ENCODE peak calls at places on chromosomes 12 and 14, in eight cellular contexts. R is cardiac muscle cell, K is body of pancreas, F is fibroblast of the aortic adventitia, B is fibroblast of lung, M is fibroblast of mammary gland, S is uterus, Y is cardiac fibroblast. C is an unnamed sample.

GRCh38 chr12:26798013-26798412 is 35.0 kb downstream of the ITPR2 start:
- DNase-seq in R (no peak), K (no peak), F (peak; percentile 25), B (peak; percentile 96), M (peak; percentile 46), S (no peak), Y (peak; percentile 45), C (peak; percentile 95)

GRCh38 chr12:127260959-127261358 is 1006.0 kb upstream of the TMEM132C start:
- DNase-seq in R (no peak), K (no peak), F (no peak), B (no peak), M (no peak), S (no peak), Y (no peak), C (no peak)

GRCh38 chr14:36198378-36198777 is 21.9 kb upstream of the PTCSC3 start:
- DNase-seq in R (no peak), K (no peak), F (no peak), B (no peak), M (no peak), S (no peak), Y (no peak), C (no peak)

GRCh38 chr14:75232597-75232996 is 46.0 kb upstream of the FOS start:
- DNase-seq in R (no peak), K (no peak), F (no peak), B (no peak), M (no peak), S (no peak), Y (no peak), C (no peak)

GRCh38 chr12:77795699-77796098 is 35.0 kb upstream of the NAV3 start:
- DNase-seq in R (no peak), K (no peak), F (peak; percentile 9), B (peak; percentile 30), M (peak; percentile 70), S (no peak), Y (peak; percentile 13), C (peak; percentile 19)

GRCh38 chr14:104865069-104865630 is at the start of gene CEP170B:
- DNase-seq in R (peak; percentile 63), K (peak; percentile 67), F (no peak), B (peak; percentile 19), M (peak; percentile 14), S (no peak), Y (peak; percentile 51), C (peak; percentile 42)

GRCh38 chr14:61438860-61439765 is 117.7 kb downstream of the PRKCH start:
- DNase-seq in R (peak; percentile 54), K (peak; percentile 53), F (peak; percentile 75), B (peak; percentile 34), M (peak; percentile 30), S (no peak), Y (peak; percentile 71), C (peak; percentile 56)

GRCh38 chr12:108801736-108802665 is 55.4 kb downstream of the SSH1 start:
- DNase-seq in R (peak; percentile 80), K (no peak), F (peak; percentile 80), B (peak; percentile 84), M (peak; percentile 91), S (peak; percentile 66), Y (peak; percentile 67), C (peak; percentile 82)

GRCh38 chr14:75832621-75833297 is 149.0 kb downstream of the TGFB3 start:
- DNase-seq in R (no peak), K (peak; percentile 41), F (peak; percentile 61), B (peak; percentile 57), M (peak; percentile 95), S (no peak), Y (peak; percentile 70), C (peak; percentile 51)

GRCh38 chr12:124568431-124569374 is 1.3 kb upstream of the NCOR2 start:
- DNase-seq in R (peak; percentile 27), K (peak; percentile 45), F (peak; percentile 97), B (peak; percentile 96), M (peak; percentile 97), S (peak; percentile 87), Y (peak; percentile 97), C (peak; percentile 95)

GRCh38 chr12:120783197-120783596 is 57.6 kb downstream of the ACADS start:
- DNase-seq in R (no peak), K (no peak), F (peak; percentile 23), B (peak; percentile 46), M (peak; percentile 84), S (no peak), Y (peak; percentile 43), C (peak; percentile 69)

GRCh38 chr14:69673578-69674305 is 62.3 kb downstream of the SUSD6 start:
- DNase-seq in R (no peak), K (no peak), F (no peak), B (no peak), M (no peak), S (no peak), Y (no peak), C (no peak)

DNA sequence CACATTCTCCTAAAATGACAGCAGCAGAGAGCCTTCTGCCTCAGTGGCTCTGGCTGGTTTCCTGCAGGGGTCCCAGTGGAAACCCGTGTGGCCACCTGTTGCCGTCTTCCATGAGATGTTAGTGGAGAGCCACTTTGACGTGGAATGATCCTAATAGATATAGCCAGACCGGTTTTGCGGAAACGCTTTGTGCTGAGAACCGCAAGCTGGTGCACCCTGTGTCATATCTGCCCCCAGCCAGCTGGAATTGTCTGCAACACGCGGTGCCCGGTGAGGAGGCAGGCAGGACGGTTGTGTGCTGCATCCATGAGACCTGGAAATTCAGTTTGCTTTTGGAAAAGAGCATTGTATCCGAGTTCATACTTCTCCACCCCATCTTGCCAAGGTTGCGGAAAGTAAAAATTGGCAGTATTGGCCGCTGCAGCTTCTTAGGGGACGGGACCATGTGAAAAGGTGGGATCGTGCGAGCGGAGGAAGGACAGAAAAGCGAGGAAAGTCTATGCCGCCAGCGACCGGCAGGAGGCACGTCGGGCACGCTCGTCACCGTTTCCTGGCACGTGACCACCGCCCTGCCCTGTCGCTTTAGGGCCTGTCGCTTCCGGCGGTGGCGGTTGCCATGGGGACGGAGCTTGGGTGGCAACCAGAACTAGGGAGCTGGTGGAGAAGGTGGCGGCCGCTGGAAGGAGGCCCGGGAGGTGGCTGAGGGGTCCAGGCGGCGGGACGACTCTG is at the start of gene CFAP251:
- DNase-seq in R (peak; percentile 93), K (peak; percentile 100), F (peak; percentile 41), B (peak; percentile 63), M (no peak), S (peak; percentile 66), Y (peak; percentile 86), C (no peak)
- H3K4me3 ChIP-seq in R (peak within 1 kb of the TSS; percentile 30), K (peak within 1 kb of the TSS; percentile 1), F (no peak within 1 kb of the TSS), B (peak within 1 kb of the TSS; percentile 17), M (no peak within 1 kb of the TSS), S (no peak within 1 kb of the TSS), Y (peak within 1 kb of the TSS; percentile 35), C (no peak within 1 kb of the TSS)

DNA sequence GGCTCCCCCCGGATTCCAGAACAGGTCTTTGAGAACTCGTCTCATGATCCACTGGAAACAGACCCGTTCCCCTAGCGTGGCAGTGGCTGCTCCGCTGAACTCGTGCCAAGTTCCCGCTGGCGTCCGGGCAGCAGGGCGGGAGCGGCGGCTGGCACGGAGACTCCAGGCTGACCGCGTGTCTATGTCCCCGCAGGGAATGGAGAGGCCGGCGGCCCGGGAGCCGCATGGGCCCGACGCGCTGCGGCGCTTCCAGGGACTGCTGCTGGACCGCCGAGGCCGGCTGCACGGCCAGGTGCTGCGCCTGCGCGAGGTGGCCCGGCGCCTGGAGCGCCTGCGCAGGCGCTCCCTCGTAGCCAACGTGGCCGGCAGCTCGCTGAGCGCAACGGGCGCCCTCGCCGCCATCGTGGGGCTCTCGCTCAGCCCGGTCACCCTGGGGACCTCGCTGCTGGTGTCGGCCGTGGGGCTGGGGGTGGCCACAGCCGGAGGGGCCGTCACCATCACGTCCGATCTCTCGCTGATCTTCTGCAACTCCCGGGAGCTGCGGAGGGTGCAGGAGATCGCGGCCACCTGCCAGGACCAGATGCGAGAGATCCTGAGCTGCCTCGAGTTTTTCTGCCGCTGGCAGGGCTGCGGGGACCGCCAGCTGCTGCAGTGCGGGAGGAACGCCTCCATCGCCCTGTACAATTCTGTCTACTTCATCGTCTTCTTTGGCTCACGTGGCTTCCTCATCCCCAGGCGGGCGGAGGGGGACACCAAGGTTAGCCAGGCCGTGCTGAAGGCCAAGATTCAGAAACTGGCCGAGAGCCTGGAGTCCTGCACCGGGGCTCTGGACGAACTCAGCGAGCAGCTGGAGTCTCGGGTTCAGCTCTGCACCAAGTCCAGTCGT is 1.5 kb downstream of the APOLD1 start:
- DNase-seq in R (peak; percentile 85), K (peak; percentile 88), F (peak; percentile 77), B (peak; percentile 81), M (peak; percentile 74), S (peak; percentile 90), Y (peak; percentile 87), C (peak; percentile 82)
- TF ChIP-seq CTCF in R (no peak), K (peak; percentile 34), F (peak; percentile 19), B (no peak), M (no peak), S (peak; percentile 62), Y (no peak), C (no peak)

GRCh38 chr14:27049611-27050172 is 451.9 kb upstream of the NOVA1 start:
- DNase-seq in R (no peak), K (no peak), F (no peak), B (no peak), M (no peak), S (no peak), Y (no peak), C (no peak)
- H3K4me3 ChIP-seq in R (no peak overlapping the region), K (no peak overlapping the region), F (no peak overlapping the region), B (no peak overlapping the region), M (no peak overlapping the region), S (no peak overlapping the region), Y (no peak overlapping the region), C (no peak overlapping the region)

GRCh38 chr12:96501908-96502307 is 12.5 kb downstream of the CFAP54 start:
- DNase-seq in R (no peak), K (no peak), F (no peak), B (no peak), M (no peak), S (no peak), Y (no peak), C (no peak)

GRCh38 chr12:96501139-96501741 is 11.9 kb downstream of the CFAP54 start:
- DNase-seq in R (no peak), K (peak; percentile 17), F (peak; percentile 77), B (peak; percentile 68), M (peak; percentile 72), S (no peak), Y (peak; percentile 88), C (peak; percentile 79)

GRCh38 chr12:96502477-96502876 is 13.1 kb downstream of the CFAP54 start:
- DNase-seq in R (no peak), K (no peak), F (no peak), B (no peak), M (no peak), S (no peak), Y (no peak), C (no peak)

GRCh38 chr12:96502949-96503532 is 13.7 kb downstream of the CFAP54 start:
- DNase-seq in R (no peak), K (no peak), F (no peak), B (no peak), M (no peak), S (no peak), Y (no peak), C (no peak)

GRCh38 chr12:96500686-96501085 is 11.3 kb downstream of the CFAP54 start:
- DNase-seq in R (no peak), K (no peak), F (peak; percentile 68), B (peak; percentile 71), M (peak; percentile 53), S (no peak), Y (peak; percentile 68), C (peak; percentile 51)
- TF ChIP-seq CTCF in R (peak; percentile 32), K (no peak), F (peak; percentile 34), B (peak; percentile 39), M (peak; percentile 38), S (no peak), Y (peak; percentile 25), C (peak; percentile 32)